ENCODE peak calls at places on chromosomes 6 and 20, in five cellular contexts. S is naive thymus-derived CD4-positive, alpha-beta T cell; A is stomach; G is WERI-Rb-1; D is psoas muscle. E is an unnamed sample.
A peak's percentile ranks its signal among the peaks of the same experiment; 100 is the strongest.

GRCh38 chr6:128235556-128235955 is 284.8 kb downstream of the PTPRK start:
- DNase-seq in S (no peak), A (no peak), G (no peak), D (no peak), E (no peak)

GRCh38 chr6:166005846-166006592 is 161.6 kb downstream of the TBXT start:
- DNase-seq in S (no peak), A (peak; percentile 48), G (peak; percentile 48), D (peak; percentile 70), E (peak; percentile 75)

GRCh38 chr6:91626935-91627334 is 1040.1 kb upstream of the MAP3K7 start:
- DNase-seq in S (no peak), A (no peak), G (no peak), D (no peak), E (no peak)

GRCh38 chr20:61789329-61789728 is 276.4 kb downstream of the TAF4 start:
- DNase-seq in S (no peak), A (no peak), G (no peak), D (peak; percentile 22), E (no peak)

GRCh38 chr6:5379647-5380242 is 118.4 kb downstream of the FARS2 start:
- DNase-seq in S (no peak), A (no peak), G (peak; percentile 82), D (no peak), E (no peak)

GRCh38 chr6:138897031-138897430 is 91.0 kb downstream of the REPS1 start:
- DNase-seq in S (no peak), A (no peak), G (no peak), D (no peak), E (no peak)

GRCh38 chr20:38728237-38728761 is 4.0 kb downstream of the SLC32A1 start:
- DNase-seq in S (no peak), A (no peak), G (no peak), D (no peak), E (no peak)

GRCh38 chr6:142242269-142242668 is 59.5 kb upstream of the ADGRG6 start:
- DNase-seq in S (no peak), A (no peak), G (no peak), D (no peak), E (no peak)

GRCh38 chr20:45308078-45308778 is at the start of gene MATN4:
- DNase-seq in S (no peak), A (peak; percentile 77), G (no peak), D (peak; percentile 68), E (peak; percentile 50)

GRCh38 chr6:167510648-167511047 is 185.8 kb downstream of the TTLL2 start:
- DNase-seq in S (no peak), A (no peak), G (peak; percentile 65), D (no peak), E (no peak)

GRCh38 chr6:158253248-158253647 is 59.0 kb upstream of the TULP4 start:
- DNase-seq in S (no peak), A (no peak), G (peak; percentile 71), D (no peak), E (no peak)

GRCh38 chr6:127937747-127938146 is 36.9 kb upstream of the THEMIS start:
- DNase-seq in S (no peak), A (no peak), G (no peak), D (no peak), E (no peak)

GRCh38 chr6:125188594-125189203 is 35.1 kb downstream of the TPD52L1 start:
- DNase-seq in S (no peak), A (no peak), G (no peak), D (no peak), E (no peak)

GRCh38 chr20:24961384-24962181 is 12.5 kb downstream of the CST7 start:
- DNase-seq in S (no peak), A (no peak), G (no peak), D (no peak), E (no peak)
- H3K36me3 ChIP-seq in S (peaks cover 38% of the 10 kb centered on the region), A (peaks cover 97% of the 10 kb centered on the region), G (peaks cover 72% of the 10 kb centered on the region), D (peaks cover 4% of the 10 kb centered on the region), E (no peaks in the 10 kb centered on the region)

GRCh38 chr6:53290547-53291510 is 57.9 kb downstream of the ELOVL5 start:
- DNase-seq in S (peak; percentile 71), A (no peak), G (no peak), D (no peak), E (no peak)
- H3K36me3 ChIP-seq in S (no peaks in the 10 kb centered on the region), A (no peaks in the 10 kb centered on the region), G (peaks cover 74% of the 10 kb centered on the region), D (no peaks in the 10 kb centered on the region), E (peaks cover 57% of the 10 kb centered on the region)

GRCh38 chr6:71299541-71300470 is 11.2 kb downstream of the OGFRL1 start:
- DNase-seq in S (no peak), A (no peak), G (no peak), D (no peak), E (no peak)

GRCh38 chr6:71294121-71294523 is 5.5 kb downstream of the OGFRL1 start:
- DNase-seq in S (no peak), A (no peak), G (no peak), D (no peak), E (no peak)

GRCh38 chr6:71300561-71301168 is 12.1 kb downstream of the OGFRL1 start:
- DNase-seq in S (no peak), A (no peak), G (no peak), D (no peak), E (no peak)

GRCh38 chr6:71298459-71298858 is 9.8 kb downstream of the OGFRL1 start:
- DNase-seq in S (no peak), A (no peak), G (no peak), D (no peak), E (no peak)
- H3K36me3 ChIP-seq in S (peaks cover 5% of the 10 kb centered on the region), A (peaks cover 13% of the 10 kb centered on the region), G (peaks cover 49% of the 10 kb centered on the region), D (no peaks in the 10 kb centered on the region), E (no peaks in the 10 kb centered on the region)

DNA sequence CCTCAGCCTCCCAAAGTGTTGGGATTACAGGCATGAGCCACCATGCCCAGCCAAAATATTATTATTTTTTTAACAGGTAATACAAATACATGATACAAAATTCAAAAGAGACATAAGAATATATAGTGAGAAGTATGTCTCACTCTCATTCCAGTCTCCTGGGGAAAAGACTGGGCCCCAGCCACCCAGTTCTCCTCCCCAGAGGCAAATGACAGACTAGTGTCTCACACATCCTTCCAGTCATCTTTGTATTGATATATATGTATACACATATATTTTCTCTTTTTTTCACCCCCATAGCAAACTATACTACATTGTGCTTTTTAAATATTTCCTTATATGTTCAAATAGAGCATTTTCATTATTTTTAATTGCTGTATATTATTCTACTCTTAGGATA is 8.3 kb downstream of the GSS start:
- DNase-seq in S (no peak), A (no peak), G (no peak), D (no peak), E (no peak)
- H3K36me3 ChIP-seq in S (no peaks in the 10 kb centered on the region), A (peaks cover 48% of the 10 kb centered on the region), G (peaks cover 55% of the 10 kb centered on the region), D (no peaks in the 10 kb centered on the region), E (no peaks in the 10 kb centered on the region)

DNA sequence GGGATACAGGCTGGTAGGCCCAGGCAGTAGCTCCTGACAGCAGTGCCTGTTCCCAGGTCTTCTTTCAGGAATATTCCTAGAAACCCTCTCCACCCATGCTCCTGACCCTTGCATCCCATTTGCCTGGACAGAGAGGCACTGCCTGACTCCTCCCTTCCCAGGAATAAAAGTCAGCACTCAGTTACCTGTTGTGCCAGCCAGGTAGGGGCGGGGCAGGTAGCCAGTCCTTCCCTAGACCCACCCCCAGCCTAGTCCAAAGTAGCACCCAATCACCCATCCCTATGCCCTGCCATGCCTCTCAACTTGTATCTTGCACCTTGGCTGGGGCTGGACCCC is 129.9 kb downstream of the MRPL14 start:
- DNase-seq in S (no peak), A (no peak), G (no peak), D (no peak), E (no peak)
- H3K36me3 ChIP-seq in S (no peaks in the 10 kb centered on the region), A (no peaks in the 10 kb centered on the region), G (no peaks in the 10 kb centered on the region), D (no peaks in the 10 kb centered on the region), E (no peaks in the 10 kb centered on the region)

E was measured in heart right ventricle.